ENCODE peak calls at places on chromosomes 7 and 10, in four cellular contexts. One of them, this sample, is unnamed.

GRCh38 chr7:136326045-136326610 is 349.0 kb upstream of the MTPN start:
- DNase-seq in breast epithelium: no peak
- DNase-seq in vagina: no peak
- DNase-seq in HCT116: no peak
- DNase-seq in this sample: no peak

GRCh38 chr7:80313716-80314115 is 179.1 kb downstream of the GNAI1 start:
- DNase-seq in vagina: no peak
- DNase-seq in HCT116: no peak
- DNase-seq in breast epithelium: no peak
- DNase-seq in this sample: no peak

GRCh38 chr10:48506147-48506917 is 98.5 kb downstream of the ARHGAP22 start:
- DNase-seq in HCT116: peak
- DNase-seq in vagina: no peak
- DNase-seq in breast epithelium: no peak
- DNase-seq in this sample: peak

GRCh38 chr10:102152545-102152890 is 329 bp downstream of the NOLC1 start:
- DNase-seq in breast epithelium: no peak
- DNase-seq in HCT116: no peak
- DNase-seq in vagina: no peak
- DNase-seq in this sample: no peak

GRCh38 chr7:55641273-55641691 is 69.0 kb upstream of the VOPP1 start:
- DNase-seq in breast epithelium: no peak
- DNase-seq in vagina: no peak
- DNase-seq in HCT116: peak
- DNase-seq in this sample: peak

GRCh38 chr10:43231523-43232078 is 35.3 kb downstream of the RASGEF1A start:
- DNase-seq in HCT116: no peak
- DNase-seq in breast epithelium: peak
- DNase-seq in vagina: no peak
- DNase-seq in this sample: no peak

GRCh38 chr10:65194131-65194530 is 1672.9 kb downstream of the REEP3 start:
- DNase-seq in vagina: no peak
- DNase-seq in HCT116: no peak
- DNase-seq in breast epithelium: no peak
- DNase-seq in this sample: no peak

GRCh38 chr7:1852781-1853618 is 182.9 kb downstream of the ELFN1 start:
- DNase-seq in breast epithelium: peak
- DNase-seq in HCT116: no peak
- DNase-seq in vagina: no peak
- DNase-seq in this sample: no peak

GRCh38 chr7:44280636-44280992 is 44.8 kb downstream of the CAMK2B start:
- DNase-seq in HCT116: no peak
- DNase-seq in vagina: no peak
- DNase-seq in breast epithelium: peak
- DNase-seq in this sample: no peak

GRCh38 chr7:69937097-69937496 is 338.8 kb downstream of the AUTS2 start:
- DNase-seq in HCT116: no peak
- DNase-seq in breast epithelium: no peak
- DNase-seq in vagina: no peak
- DNase-seq in this sample: no peak

GRCh38 chr10:69831231-69831855 is 29.6 kb downstream of the COL13A1 start:
- DNase-seq in vagina: no peak
- DNase-seq in HCT116: no peak
- DNase-seq in breast epithelium: no peak
- DNase-seq in this sample: no peak

GRCh38 chr10:44306147-44306710 is 78.7 kb downstream of the CXCL12 start:
- DNase-seq in HCT116: no peak
- DNase-seq in vagina: peak
- DNase-seq in breast epithelium: no peak
- DNase-seq in this sample: no peak

GRCh38 chr10:118625504-118625903 is 30.1 kb upstream of the PRLHR start:
- DNase-seq in breast epithelium: no peak
- DNase-seq in HCT116: no peak
- DNase-seq in vagina: no peak
- DNase-seq in this sample: no peak

GRCh38 chr10:27981744-27982143 is 17.1 kb downstream of the ODAD2 start:
- DNase-seq in breast epithelium: no peak
- DNase-seq in HCT116: no peak
- DNase-seq in vagina: no peak
- DNase-seq in this sample: no peak

GRCh38 chr7:79060498-79060897 is 393.0 kb downstream of the MAGI2 start:
- DNase-seq in vagina: no peak
- DNase-seq in HCT116: no peak
- DNase-seq in breast epithelium: no peak
- DNase-seq in this sample: no peak

GRCh38 chr7:76515999-76516443 is 5.7 kb downstream of the UPK3B start:
- DNase-seq in vagina: no peak
- DNase-seq in breast epithelium: no peak
- DNase-seq in HCT116: no peak
- DNase-seq in this sample: peak

GRCh38 chr7:101554584-101555268 is 74.4 kb downstream of the MYL10 start:
- DNase-seq in vagina: peak
- DNase-seq in HCT116: no peak
- DNase-seq in breast epithelium: no peak
- DNase-seq in this sample: no peak

GRCh38 chr7:155644971-155645509 is 579 bp downstream of the RBM33 start:
- DNase-seq in breast epithelium: no peak
- DNase-seq in vagina: no peak
- DNase-seq in HCT116: no peak
- DNase-seq in this sample: peak

GRCh38 chr10:102729090-102730026 is 14.4 kb upstream of the WBP1L start:
- DNase-seq in vagina: no peak
- DNase-seq in HCT116: peak
- DNase-seq in breast epithelium: peak
- DNase-seq in this sample: peak

GRCh38 chr10:6059506-6059905 is 2.7 kb downstream of the IL2RA start:
- DNase-seq in HCT116: no peak
- DNase-seq in vagina: no peak
- DNase-seq in breast epithelium: no peak
- DNase-seq in this sample: no peak

GRCh38 chr7:26508481-26508880 is 216.8 kb downstream of the SNX10 start:
- DNase-seq in breast epithelium: no peak
- DNase-seq in vagina: no peak
- DNase-seq in HCT116: no peak
- DNase-seq in this sample: no peak

DNA sequence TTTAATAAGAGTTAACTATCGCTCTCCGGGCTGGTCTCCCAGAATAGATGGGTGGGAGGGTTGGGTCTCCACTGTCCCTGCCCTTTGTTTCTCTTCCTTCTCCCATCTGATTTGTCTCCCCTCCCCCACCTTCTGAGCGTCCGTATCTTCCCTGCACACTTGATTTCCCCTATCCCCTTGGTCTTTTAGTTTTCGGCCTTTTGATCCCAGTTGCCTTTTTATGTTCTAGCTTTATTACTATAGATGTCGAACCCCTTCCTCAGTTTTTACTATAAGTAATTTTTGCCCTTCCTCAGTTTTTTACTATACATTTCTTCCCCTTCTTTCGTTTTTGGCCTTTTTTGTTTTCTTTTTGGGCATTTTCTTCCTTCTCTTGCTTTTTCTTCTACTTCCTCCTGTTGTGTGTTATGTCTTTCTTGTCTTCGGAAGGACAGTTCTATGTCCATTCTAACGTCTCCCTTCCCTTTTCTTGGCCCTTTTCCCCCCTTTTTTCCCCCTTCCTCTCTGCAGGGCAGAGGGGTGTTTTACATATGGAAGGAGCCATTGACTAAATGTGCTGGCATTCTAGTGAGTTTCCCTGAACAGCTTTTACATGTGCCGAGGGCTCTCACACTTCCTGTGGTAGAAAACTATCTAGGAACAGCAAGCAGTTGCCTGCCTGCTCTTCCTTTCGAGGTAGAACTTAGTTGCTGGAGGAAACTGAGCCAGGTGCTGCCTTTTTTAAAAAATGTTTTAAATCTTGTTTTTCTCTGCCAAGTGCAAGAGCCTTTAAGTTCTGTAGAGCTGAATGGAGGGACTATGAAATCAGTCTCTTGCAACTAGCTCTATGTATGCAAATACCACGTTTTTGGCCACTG is 2.8 kb downstream of the TET1 start:
- DNase-seq in breast epithelium: no peak
- DNase-seq in HCT116: no peak
- DNase-seq in vagina: no peak
- DNase-seq in this sample: no peak
- H3K4me3 ChIP-seq in breast epithelium: peak
- H3K4me3 ChIP-seq in HCT116: no peak
- H3K4me3 ChIP-seq in vagina: peak
- H3K4me3 ChIP-seq in this sample: peak

DNA sequence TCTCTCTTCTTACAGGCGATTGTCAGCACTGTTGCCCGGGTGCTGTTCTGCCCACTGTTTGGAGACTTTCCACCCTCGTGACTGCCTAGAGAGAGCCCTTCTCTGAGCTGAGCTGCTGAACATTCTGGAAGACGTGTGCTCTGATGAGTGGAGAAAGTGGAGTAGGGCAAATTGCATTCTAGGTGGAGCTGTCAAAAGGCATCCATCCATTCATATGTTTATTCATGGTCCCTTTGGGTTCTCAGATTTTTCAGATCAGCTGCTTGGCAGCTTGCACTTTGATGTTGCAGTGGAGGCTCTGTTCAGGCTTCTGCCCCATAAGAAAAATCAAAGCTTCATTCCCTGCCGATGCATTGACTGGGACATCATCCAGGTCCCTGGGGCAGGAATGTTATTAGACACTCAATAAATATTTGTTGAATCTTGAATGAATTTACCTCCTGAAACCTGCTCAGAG is 120.7 kb upstream of the EEPD1 start:
- DNase-seq in HCT116: no peak
- DNase-seq in breast epithelium: peak
- DNase-seq in vagina: no peak
- DNase-seq in this sample: no peak
- TF ChIP-seq POLR2AphosphoS5 in HCT116: no peak
- TF ChIP-seq POLR2AphosphoS5 in breast epithelium: no peak
- TF ChIP-seq POLR2AphosphoS5 in vagina: no peak
- TF ChIP-seq POLR2AphosphoS5 in this sample: no peak

GRCh38 chr10:100658269-100658668 is 87.1 kb upstream of the PAX2 start:
- DNase-seq in HCT116: no peak
- DNase-seq in vagina: no peak
- DNase-seq in breast epithelium: no peak
- DNase-seq in this sample: no peak

GRCh38 chr10:100653957-100654834 is 91.2 kb upstream of the PAX2 start:
- DNase-seq in vagina: no peak
- DNase-seq in HCT116: no peak
- DNase-seq in breast epithelium: no peak
- DNase-seq in this sample: no peak

GRCh38 chr10:100654835-100655759 is 90.3 kb upstream of the PAX2 start:
- DNase-seq in HCT116: no peak
- DNase-seq in breast epithelium: no peak
- DNase-seq in vagina: no peak
- DNase-seq in this sample: no peak

GRCh38 chr10:100656479-100656878 is 88.9 kb upstream of the PAX2 start:
- DNase-seq in vagina: no peak
- DNase-seq in breast epithelium: no peak
- DNase-seq in HCT116: no peak
- DNase-seq in this sample: no peak

GRCh38 chr10:100655760-100656421 is 89.5 kb upstream of the PAX2 start:
- DNase-seq in vagina: no peak
- DNase-seq in breast epithelium: no peak
- DNase-seq in HCT116: no peak
- DNase-seq in this sample: no peak
- H3K4me3 ChIP-seq in vagina: no peak
- H3K4me3 ChIP-seq in breast epithelium: peak
- H3K4me3 ChIP-seq in HCT116: no peak
- H3K4me3 ChIP-seq in this sample: peak

GRCh38 chr7:90917536-90917935 is 321.4 kb downstream of the CDK14 start:
- DNase-seq in vagina: no peak
- DNase-seq in breast epithelium: no peak
- DNase-seq in HCT116: no peak
- DNase-seq in this sample: no peak
- TF ChIP-seq POLR2AphosphoS5 in vagina: no peak
- TF ChIP-seq POLR2AphosphoS5 in breast epithelium: no peak
- TF ChIP-seq POLR2AphosphoS5 in HCT116: no peak
- TF ChIP-seq POLR2AphosphoS5 in this sample: no peak